ENCODE peak calls at places on chromosomes 1 and 21, in five cellular contexts. V is lung, L is breast epithelium, R is omental fat pad, O is PC-9. G is an unnamed sample.

GRCh38 chr1:176205322-176205914 is 1.7 kb downstream of the COP1 start:
- DNase-seq in O (peak; percentile 43), R (no peak), V (no peak), L (no peak), G (no peak)

GRCh38 chr1:99621340-99621901 is 24.5 kb upstream of the PALMD start:
- DNase-seq in R (no peak), V (no peak), L (no peak), O (no peak), G (no peak)

GRCh38 chr1:7427901-7428300 is 343.2 kb upstream of the VAMP3 start:
- DNase-seq in R (no peak), V (no peak), L (no peak), O (no peak), G (no peak)

GRCh38 chr1:40607921-40608320 is 57.6 kb downstream of the RIMS3 start:
- DNase-seq in L (no peak), V (no peak), R (no peak), O (no peak), G (no peak)

GRCh38 chr1:32242341-32242851 is 4.6 kb upstream of the FAM167B start:
- DNase-seq in V (no peak), L (no peak), R (no peak), O (no peak), G (no peak)

GRCh38 chr1:228089520-228090380 is 7.2 kb downstream of the ARF1 start:
- DNase-seq in R (no peak), O (no peak), V (no peak), L (no peak), G (no peak)

GRCh38 chr1:182340233-182341058 is 51.1 kb downstream of the GLUL start:
- DNase-seq in V (no peak), L (peak; percentile 60), R (no peak), O (no peak), G (no peak)

GRCh38 chr1:174352117-174352516 is 95.6 kb upstream of the GPR52 start:
- DNase-seq in O (no peak), L (no peak), V (no peak), R (no peak), G (no peak)

GRCh38 chr1:54304518-54304917 is 101.7 kb downstream of the SSBP3 start:
- DNase-seq in V (no peak), L (no peak), O (no peak), R (no peak), G (no peak)

GRCh38 chr21:38766987-38767722 is 38.6 kb upstream of the ETS2 start:
- DNase-seq in R (no peak), L (no peak), O (peak; percentile 63), V (no peak), G (peak; percentile 92)

GRCh38 chr1:203480525-203481084 is 5.0 kb downstream of the PRELP start:
- DNase-seq in L (peak; percentile 74), O (peak; percentile 76), V (peak; percentile 41), R (peak; percentile 44), G (no peak)

GRCh38 chr1:232519186-232519585 is 110.7 kb downstream of the SIPA1L2 start:
- DNase-seq in L (no peak), R (no peak), O (no peak), V (no peak), G (no peak)

GRCh38 chr1:153921803-153922075 is 1.0 kb downstream of the GATAD2B start:
- DNase-seq in L (no peak), R (no peak), V (no peak), O (no peak), G (no peak)

GRCh38 chr1:81802601-81803422 is 2.1 kb downstream of the ADGRL2 start:
- DNase-seq in L (peak; percentile 61), O (no peak), R (no peak), V (peak; percentile 48), G (no peak)

GRCh38 chr1:232403017-232403714 is 226.8 kb downstream of the SIPA1L2 start:
- DNase-seq in O (no peak), V (no peak), L (no peak), R (no peak), G (no peak)

GRCh38 chr1:153968400-153968799 is 698 bp downstream of the CREB3L4 start:
- DNase-seq in O (no peak), V (no peak), R (no peak), L (no peak), G (no peak)

GRCh38 chr1:49085079-49085478 is 308.4 kb upstream of the BEND5 start:
- DNase-seq in L (no peak), V (no peak), R (no peak), O (no peak), G (no peak)

GRCh38 chr1:46285730-46286477 is 17.5 kb downstream of the LRRC41 start:
- DNase-seq in V (no peak), L (no peak), R (no peak), O (no peak), G (no peak)

GRCh38 chr1:1758692-1759455 is 19.4 kb downstream of the NADK start:
- DNase-seq in R (no peak), V (peak; percentile 92), L (peak; percentile 89), O (peak; percentile 95), G (no peak)

GRCh38 chr1:24745711-24746582 is 700 bp downstream of the CLIC4 start:
- DNase-seq in R (no peak), V (peak; percentile 73), O (peak; percentile 50), L (no peak), G (no peak)

GRCh38 chr1:236861560-236862230 is 66.6 kb downstream of the MTR start:
- DNase-seq in L (no peak), R (no peak), V (no peak), O (no peak), G (no peak)

GRCh38 chr1:16888806-16889178 is 7.0 kb upstream of the RNU1-2 start:
- DNase-seq in L (no peak), V (no peak), R (no peak), O (peak; percentile 31), G (no peak)

GRCh38 chr1:180247061-180247460 is 17.0 kb downstream of the LHX4 start:
- DNase-seq in L (no peak), O (peak; percentile 73), R (no peak), V (no peak), G (no peak)

GRCh38 chr21:45525910-45526306 is 16.3 kb downstream of the SLC19A1 start:
- DNase-seq in O (no peak), L (no peak), V (no peak), R (no peak), G (no peak)
- TF ChIP-seq CTCF in O (no peak), L (no peak), V (no peak), R (no peak), G (no peak)

GRCh38 chr1:234107416-234108021 is 203.0 kb downstream of the SLC35F3 start:
- DNase-seq in V (no peak), L (no peak), R (no peak), O (no peak), G (no peak)

GRCh38 chr1:234108921-234109320 is 204.4 kb downstream of the SLC35F3 start:
- DNase-seq in O (no peak), L (no peak), V (no peak), R (no peak), G (no peak)

GRCh38 chr1:234109840-234110239 is 205.4 kb downstream of the SLC35F3 start:
- DNase-seq in O (no peak), R (no peak), L (no peak), V (no peak), G (no peak)

GRCh38 chr1:234114648-234115307 is 210.3 kb downstream of the SLC35F3 start:
- DNase-seq in R (no peak), L (no peak), O (peak; percentile 42), V (no peak), G (peak; percentile 4)

GRCh38 chr1:234111458-234112142 is 207.1 kb downstream of the SLC35F3 start:
- DNase-seq in L (no peak), O (no peak), V (peak; percentile 41), R (no peak), G (no peak)
- TF ChIP-seq CTCF in L (no peak), O (peak; percentile 60), V (no peak), R (no peak), G (no peak)

DNA sequence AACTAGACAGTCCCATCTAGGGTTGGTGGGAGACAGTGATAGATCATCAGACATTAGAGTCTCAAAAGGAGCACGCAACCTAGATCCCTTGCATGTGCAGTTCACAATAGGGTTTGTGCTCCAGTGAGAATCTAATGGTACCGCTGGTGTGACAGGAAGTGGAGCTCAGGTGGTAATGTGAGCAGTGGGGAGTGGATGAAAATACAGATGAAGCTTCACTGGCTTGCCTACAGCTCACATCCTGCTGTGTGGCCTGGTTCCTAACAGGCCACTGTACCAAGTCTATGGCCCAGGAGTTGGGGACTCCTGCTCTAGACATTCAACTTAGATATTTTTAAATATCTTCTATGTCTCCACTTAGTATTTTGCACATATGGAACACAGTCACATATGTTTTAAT is 231.1 kb upstream of the NRIP1 start:
- DNase-seq in L (no peak), O (no peak), R (no peak), V (no peak), G (no peak)
- TF ChIP-seq CTCF in L (no peak), O (no peak), R (no peak), V (no peak), G (no peak)

GRCh38 chr1:75257424-75257823 is 123.2 kb downstream of the LHX8 start:
- DNase-seq in L (no peak), V (no peak), R (no peak), O (no peak), G (no peak)
- TF ChIP-seq CTCF in L (no peak), V (no peak), R (no peak), O (no peak), G (no peak)

GRCh38 chr1:53176452-53177344 is 19.9 kb upstream of the CPT2 start:
- DNase-seq in L (no peak), R (no peak), O (peak; percentile 58), V (peak; percentile 46), G (no peak)
- TF ChIP-seq CTCF in L (no peak), R (no peak), O (no peak), V (no peak), G (no peak)

GRCh38 chr1:19179597-19180271 is 30.3 kb downstream of the UBR4 start:
- DNase-seq in O (no peak), L (no peak), R (no peak), V (no peak), G (no peak)
- TF ChIP-seq CTCF in O (no peak), L (peak; percentile 15), R (no peak), V (no peak), G (peak; percentile 30)

GRCh38 chr1:204941415-204942338 is 71.0 kb downstream of the NFASC start:
- DNase-seq in R (peak; percentile 70), O (no peak), V (peak; percentile 57), L (peak; percentile 64), G (peak; percentile 7)
- TF ChIP-seq CTCF in R (peak; percentile 65), O (peak; percentile 84), V (peak; percentile 41), L (peak; percentile 79), G (peak; percentile 96)

GRCh38 chr1:14571810-14572767 is 26.4 kb upstream of the KAZN start:
- DNase-seq in L (no peak), R (no peak), V (no peak), O (no peak), G (peak; percentile 3)
- TF ChIP-seq CTCF in L (no peak), R (no peak), V (no peak), O (no peak), G (peak; percentile 64)